ENCODE peak calls at places on chromosomes 16 and 17, in five cellular contexts. W is neural progenitor cell; G is activated naive CD4-positive, alpha-beta T cell; V is GM19239; Y is stimulated activated CD4-positive, alpha-beta T cell treated with anti-CD3 and anti-CD28 coated beads, TNF-alpha, amount 100 ng/mL, for 24 hours. D is an unnamed sample.

GRCh38 chr17:29112780-29113295 is 67.4 kb downstream of the MYO18A start:
- DNase-seq in W (no peak), G (no peak), V (no peak), Y (no peak), D (peak; percentile 63)

GRCh38 chr17:69763503-69763902 is 311.5 kb upstream of the KCNJ16 start:
- DNase-seq in W (no peak), G (no peak), V (no peak), Y (no peak), D (no peak)

GRCh38 chr16:2841606-2842339 is 11.7 kb downstream of the ZG16B start:
- DNase-seq in W (no peak), G (no peak), V (no peak), Y (no peak), D (no peak)

GRCh38 chr16:85194528-85195270 is 82.4 kb upstream of the CIBAR2 start:
- DNase-seq in W (no peak), G (no peak), V (no peak), Y (no peak), D (no peak)

GRCh38 chr17:8468109-8468508 is 32.4 kb downstream of the NDEL1 start:
- DNase-seq in W (no peak), G (no peak), V (no peak), Y (no peak), D (no peak)

GRCh38 chr16:84985079-84986065 is 26.0 kb downstream of the ZDHHC7 start:
- DNase-seq in W (no peak), G (no peak), V (no peak), Y (no peak), D (no peak)

GRCh38 chr16:69618307-69618706 is 52.5 kb downstream of the NFAT5 start:
- DNase-seq in W (no peak), G (no peak), V (no peak), Y (no peak), D (peak; percentile 14)

GRCh38 chr17:37292429-37293139 is 83.2 kb upstream of the C17orf78 start:
- DNase-seq in W (no peak), G (no peak), V (no peak), Y (no peak), D (no peak)

GRCh38 chr17:66531826-66532439 is 229.5 kb downstream of the PRKCA start:
- DNase-seq in W (no peak), G (no peak), V (no peak), Y (no peak), D (no peak)

GRCh38 chr16:85634747-85635544 is 21.8 kb downstream of the GSE1 start:
- DNase-seq in W (no peak), G (no peak), V (no peak), Y (no peak), D (no peak)

GRCh38 chr16:53071748-53072301 is 17.0 kb downstream of the CHD9 start:
- DNase-seq in W (no peak), G (no peak), V (no peak), Y (no peak), D (no peak)

GRCh38 chr16:47143329-47143676 is 442 bp downstream of the NETO2 start:
- DNase-seq in W (peak; percentile 89), G (peak; percentile 11), V (peak; percentile 85), Y (peak; percentile 67), D (no peak)

GRCh38 chr17:50779747-50780363 is 12.5 kb upstream of the ANKRD40CL start:
- DNase-seq in W (no peak), G (no peak), V (no peak), Y (peak; percentile 23), D (no peak)

GRCh38 chr16:27398894-27399853 is 2.8 kb upstream of the IL21R start:
- DNase-seq in W (no peak), G (no peak), V (no peak), Y (no peak), D (peak; percentile 5)

GRCh38 chr17:77479372-77479781 is 338.6 kb downstream of the SEC14L1 start:
- DNase-seq in W (no peak), G (no peak), V (no peak), Y (no peak), D (no peak)

GRCh38 chr16:53768593-53768992 is 64.6 kb downstream of the FTO start:
- DNase-seq in W (no peak), G (no peak), V (no peak), Y (no peak), D (no peak)

GRCh38 chr16:57145964-57146647 is 39.7 kb downstream of the PSME3IP1 start:
- DNase-seq in W (no peak), G (no peak), V (no peak), Y (no peak), D (no peak)

GRCh38 chr17:76534831-76535732 is 2.4 kb downstream of the CYGB start:
- DNase-seq in W (no peak), G (no peak), V (no peak), Y (no peak), D (no peak)

D was measured in pons.